ENCODE peak calls at places on chromosome 17, in six cellular contexts. O is K562, K is GM12878, U is SK-N-SH, I is H1, G is HepG2. Y is an unnamed sample.

GRCh38 chr17:58504826-58505351 is 9.5 kb downstream of the MTMR4 start:
- DNase-seq in O (no peak), K (peak), U (no peak), I (no peak), G (no peak), Y (no peak)

GRCh38 chr17:78708510-78708973 is 73.5 kb downstream of the CYTH1 start:
- DNase-seq in O (peak), K (no peak), U (peak), I (peak), G (peak), Y (peak)

GRCh38 chr17:60525347-60525623 is 757 bp downstream of the APPBP2 start:
- DNase-seq in O (no peak), K (no peak), U (no peak), I (no peak), G (no peak), Y (no peak)

GRCh38 chr17:3956983-3957382 is 7.3 kb downstream of the ATP2A3 start:
- DNase-seq in O (no peak), K (no peak), U (no peak), I (no peak), G (no peak), Y (no peak)

GRCh38 chr17:32494621-32495346 is 8.0 kb downstream of the CDK5R1 start:
- DNase-seq in O (no peak), K (no peak), U (no peak), I (no peak), G (no peak), Y (no peak)

GRCh38 chr17:5011928-5012327 is 14.2 kb downstream of the KIF1C start:
- DNase-seq in O (no peak), K (peak), U (no peak), I (no peak), G (no peak), Y (no peak)

GRCh38 chr17:1486802-1487695 is 5.4 kb downstream of the MYO1C start:
- DNase-seq in O (peak), K (peak), U (no peak), I (no peak), G (no peak), Y (peak)

GRCh38 chr17:21001813-21002221 is 41.0 kb downstream of the USP22 start:
- DNase-seq in O (no peak), K (no peak), U (no peak), I (no peak), G (no peak), Y (no peak)

GRCh38 chr17:72510454-72511016 is 389.7 kb downstream of the SOX9 start:
- DNase-seq in O (no peak), K (peak), U (no peak), I (no peak), G (no peak), Y (no peak)

GRCh38 chr17:2089021-2089422 is 34.1 kb downstream of the HIC1 start:
- DNase-seq in O (peak), K (no peak), U (no peak), I (no peak), G (no peak), Y (no peak)

GRCh38 chr17:62703269-62703775 is 75.9 kb downstream of the MRC2 start:
- DNase-seq in O (no peak), K (no peak), U (no peak), I (no peak), G (no peak), Y (peak)

GRCh38 chr17:56680676-56681075 is 87.2 kb downstream of the NOG start:
- DNase-seq in O (no peak), K (no peak), U (no peak), I (no peak), G (no peak), Y (no peak)

GRCh38 chr17:56678249-56679144 is 85.0 kb downstream of the NOG start:
- DNase-seq in O (no peak), K (no peak), U (peak), I (no peak), G (no peak), Y (no peak)

GRCh38 chr17:56679767-56680422 is 86.4 kb downstream of the NOG start:
- DNase-seq in O (no peak), K (no peak), U (no peak), I (no peak), G (no peak), Y (no peak)

GRCh38 chr17:56676807-56677206 is 83.3 kb downstream of the NOG start:
- DNase-seq in O (no peak), K (no peak), U (no peak), I (no peak), G (no peak), Y (no peak)

GRCh38 chr17:56679148-56679766 is 85.8 kb downstream of the NOG start:
- DNase-seq in O (peak), K (no peak), U (peak), I (no peak), G (peak), Y (peak)
- TF ChIP-seq CHD2 in O (no peak), K (no peak), U (no peak), I (no peak), G (no peak), Y (no peak)

GRCh38 chr17:77320501-77321256 is 179.9 kb downstream of the SEC14L1 start:
- DNase-seq in O (peak), K (peak), U (peak), I (no peak), G (no peak), Y (no peak)
- TF ChIP-seq CHD2 in O (no peak), K (no peak), U (no peak), I (no peak), G (no peak), Y (peak)

GRCh38 chr17:39094607-39095308 is 56.7 kb downstream of the PLXDC1 start:
- DNase-seq in O (no peak), K (no peak), U (no peak), I (no peak), G (no peak), Y (no peak)
- TF ChIP-seq CHD2 in O (no peak), K (no peak), U (no peak), I (no peak), G (no peak), Y (no peak)

GRCh38 chr17:8941980-8942617 is 23.4 kb downstream of the PIK3R5 start:
- DNase-seq in O (no peak), K (no peak), U (no peak), I (no peak), G (no peak), Y (no peak)
- TF ChIP-seq CHD2 in O (no peak), K (peak), U (no peak), I (no peak), G (no peak), Y (no peak)

GRCh38 chr17:74380959-74381808 is 13.9 kb downstream of the GPR142 start:
- DNase-seq in O (no peak), K (no peak), U (no peak), I (no peak), G (no peak), Y (no peak)

GRCh38 chr17:74383140-74383539 is 15.8 kb downstream of the GPR142 start:
- DNase-seq in O (no peak), K (no peak), U (no peak), I (no peak), G (no peak), Y (no peak)

GRCh38 chr17:74385201-74385600 is 17.9 kb downstream of the GPR142 start:
- DNase-seq in O (no peak), K (no peak), U (no peak), I (no peak), G (no peak), Y (no peak)

GRCh38 chr17:74379495-74380085 is 12.3 kb downstream of the GPR142 start:
- DNase-seq in O (peak), K (peak), U (peak), I (peak), G (peak), Y (peak)

DNA sequence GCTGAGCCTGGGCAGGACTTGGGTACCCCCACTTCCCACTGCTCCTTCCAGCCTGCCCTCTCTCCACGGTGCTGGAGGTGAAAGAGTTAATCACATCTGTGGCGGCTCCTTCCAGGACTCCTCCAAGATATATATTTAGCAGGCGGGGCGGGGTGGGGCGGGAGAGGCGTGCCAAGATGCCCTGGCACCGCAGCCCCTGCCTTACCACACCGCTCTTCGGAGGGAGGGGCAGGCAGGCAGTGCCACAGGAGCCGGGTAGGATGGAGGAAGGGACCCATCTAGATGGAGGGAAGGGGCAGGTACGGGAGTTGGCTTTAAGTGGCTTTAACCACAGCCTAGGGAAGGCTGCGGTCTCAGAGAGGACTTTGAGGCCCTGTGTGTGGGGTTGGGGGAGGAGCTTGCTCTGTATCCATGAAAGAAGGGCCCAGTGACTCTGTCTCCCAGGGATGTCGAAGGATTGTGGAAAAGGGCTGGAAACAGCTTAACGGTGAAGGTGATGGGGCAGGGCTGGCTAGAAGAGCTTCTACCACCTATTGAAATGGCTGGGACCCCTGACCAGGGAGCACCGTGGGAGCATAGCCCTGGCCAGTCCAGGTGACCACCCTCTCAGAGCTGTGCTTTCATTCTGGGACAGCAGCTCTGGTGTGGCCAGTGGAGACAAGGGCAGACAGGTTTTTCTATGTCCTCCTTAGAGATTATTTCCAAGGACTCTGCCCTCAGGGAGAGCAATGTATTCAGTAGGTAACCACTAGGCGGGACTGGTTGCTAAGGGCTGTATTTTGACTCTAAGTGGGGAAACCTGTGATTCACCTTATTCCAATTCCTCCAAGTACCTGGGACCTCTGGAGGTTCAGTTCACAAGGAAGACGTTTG is 13.0 kb downstream of the GPR142 start:
- DNase-seq in O (no peak), K (no peak), U (no peak), I (no peak), G (no peak), Y (peak)
- TF ChIP-seq CHD2 in O (no peak), K (no peak), U (no peak), I (no peak), G (no peak), Y (no peak)

DNA sequence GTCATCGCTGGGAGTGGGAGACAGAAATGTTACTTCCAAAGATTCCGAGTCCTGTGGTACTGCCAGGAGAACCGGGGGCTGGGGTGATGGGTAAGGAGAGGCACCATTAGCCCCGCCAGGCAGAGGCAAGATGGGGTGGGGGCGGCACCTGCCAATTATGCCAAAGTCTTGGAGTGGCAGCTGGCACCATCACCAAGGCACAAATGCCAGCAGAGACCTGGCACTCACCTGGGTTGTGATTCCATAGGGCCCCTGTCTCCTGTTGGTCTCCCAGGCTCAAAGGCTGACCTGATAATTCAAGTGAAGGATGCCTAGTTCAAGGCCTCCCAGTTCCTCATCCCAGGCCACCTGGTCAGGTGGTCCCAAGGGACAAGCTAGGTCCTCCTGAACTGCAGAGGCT is 7.6 kb downstream of the NXPH3 start:
- DNase-seq in O (no peak), K (no peak), U (peak), I (no peak), G (no peak), Y (no peak)
- TF ChIP-seq CHD2 in O (no peak), K (no peak), U (no peak), I (no peak), G (no peak), Y (no peak)

DNA sequence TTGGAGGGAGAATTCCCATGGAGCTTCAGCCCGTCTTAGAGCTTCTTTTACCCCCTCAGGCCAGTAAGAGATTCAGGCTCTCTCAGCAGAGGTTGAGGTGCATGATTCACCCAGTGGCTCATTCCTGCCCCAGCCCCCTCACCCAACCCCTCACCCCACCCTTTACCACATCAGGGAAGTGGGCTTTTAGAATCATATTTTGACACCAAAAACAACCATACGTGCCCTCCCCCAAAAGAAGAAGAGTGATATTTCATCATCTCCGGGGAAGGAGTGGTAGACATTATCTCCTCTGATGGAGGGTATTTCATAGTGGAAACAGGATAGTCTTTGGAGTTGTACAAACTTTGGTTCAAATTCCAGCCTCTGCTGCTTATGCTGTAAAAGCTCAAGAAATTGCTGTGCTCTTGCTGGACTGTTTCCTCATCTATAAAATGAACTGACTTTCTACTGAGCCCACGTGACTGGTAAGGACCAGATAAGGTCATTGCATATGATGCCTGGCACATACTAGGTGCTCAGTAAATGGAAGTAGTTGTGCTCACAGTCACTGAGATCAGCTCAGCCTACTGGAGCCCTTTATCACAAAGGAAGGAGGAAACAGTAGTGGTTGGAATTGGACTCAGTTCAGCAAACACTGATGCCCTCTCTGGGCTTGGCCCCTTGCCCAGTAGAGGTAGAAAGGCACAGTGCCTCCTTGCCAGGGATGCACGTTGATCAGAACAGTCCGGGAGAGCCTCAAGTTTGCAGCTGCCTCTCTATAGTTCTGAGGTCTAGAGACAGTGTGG is 18.3 kb upstream of the CCL5 start:
- DNase-seq in O (no peak), K (no peak), U (no peak), I (no peak), G (no peak), Y (no peak)
- TF ChIP-seq CHD2 in O (no peak), K (no peak), U (no peak), I (no peak), G (no peak), Y (no peak)

GRCh38 chr17:63937920-63938319 is 5.8 kb upstream of the CD79B start:
- DNase-seq in O (no peak), K (no peak), U (no peak), I (no peak), G (no peak), Y (no peak)

GRCh38 chr17:63932721-63933120 is 590 bp upstream of the CD79B start:
- DNase-seq in O (no peak), K (no peak), U (peak), I (no peak), G (no peak), Y (no peak)

GRCh38 chr17:63932008-63932561 is at the start of gene CD79B:
- DNase-seq in O (no peak), K (no peak), U (peak), I (no peak), G (no peak), Y (no peak)

GRCh38 chr17:63937319-63937718 is 5.2 kb upstream of the CD79B start:
- DNase-seq in O (no peak), K (no peak), U (no peak), I (no peak), G (no peak), Y (no peak)

DNA sequence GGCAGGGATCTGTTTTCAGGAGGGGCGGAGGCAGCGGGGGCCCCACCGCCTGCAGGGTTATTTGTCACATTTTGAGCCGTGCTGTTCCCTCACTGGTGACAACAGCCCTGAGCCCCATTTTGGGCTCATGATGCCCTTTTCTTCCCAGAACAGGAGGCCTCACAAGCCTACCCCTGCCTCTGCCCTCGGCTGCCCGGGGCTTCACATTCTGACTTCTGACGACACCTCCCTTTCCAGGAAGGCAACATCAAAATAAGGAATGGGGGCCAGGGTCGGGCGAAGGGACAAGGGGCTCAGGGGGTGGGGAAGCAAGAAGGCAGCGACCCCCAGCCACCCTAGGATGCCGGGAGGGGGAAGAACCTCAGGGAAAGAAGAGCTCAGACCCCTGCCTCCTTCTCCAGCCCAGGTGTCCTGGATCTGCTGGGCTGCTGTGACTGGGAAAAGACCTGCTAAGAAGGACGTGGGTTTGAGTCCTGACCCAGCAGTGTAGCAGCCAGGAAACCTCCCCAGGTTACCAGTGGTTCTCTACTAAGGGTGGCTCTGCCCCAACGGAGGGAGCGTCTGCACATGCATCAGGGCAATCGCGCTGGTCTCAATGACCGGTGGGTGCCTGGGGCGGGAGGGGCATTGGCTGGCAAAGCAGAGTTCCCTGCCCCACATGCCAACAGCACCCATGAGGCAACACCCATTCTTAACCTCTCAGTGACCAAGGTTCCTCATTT is 2.4 kb upstream of the CD79B start:
- DNase-seq in O (no peak), K (no peak), U (peak), I (no peak), G (no peak), Y (no peak)
- TF ChIP-seq CHD2 in O (no peak), K (no peak), U (no peak), I (no peak), G (no peak), Y (no peak)

Y was measured in A549.